ENCODE peak calls at places on chromosomes 5 and 9, in ten cellular contexts. G, R, K, Y, V, D, W, H, Q and B are unnamed samples.

GRCh38 chr5:134964359-134965270 is 3.1 kb upstream of the CATSPER3 start:
- DNase-seq in G (no peak), R (no peak), K (peak), Y (no peak), V (peak), D (no peak), W (no peak), H (no peak), Q (no peak), B (no peak)

GRCh38 chr5:72294473-72294872 is 25.6 kb downstream of the MRPS27 start:
- DNase-seq in G (no peak), R (no peak), K (no peak), Y (no peak), V (no peak), D (no peak), W (no peak), H (no peak), Q (no peak), B (no peak)

GRCh38 chr9:70587143-70587710 is 172.8 kb upstream of the KLF9 start:
- DNase-seq in G (peak), R (no peak), K (no peak), Y (no peak), V (no peak), D (no peak), W (no peak), H (peak), Q (no peak), B (no peak)

GRCh38 chr9:33408087-33408486 is 5.7 kb upstream of the AQP7 start:
- DNase-seq in G (no peak), R (no peak), K (no peak), Y (no peak), V (no peak), D (no peak), W (no peak), H (peak), Q (no peak), B (no peak)

GRCh38 chr9:1712861-1713260 is 302.3 kb upstream of the SMARCA2 start:
- DNase-seq in G (no peak), R (no peak), K (no peak), Y (no peak), V (no peak), D (no peak), W (no peak), H (no peak), Q (no peak), B (no peak)

GRCh38 chr9:100401042-100401441 is 25.9 kb upstream of the MSANTD3 start:
- DNase-seq in G (no peak), R (no peak), K (no peak), Y (no peak), V (no peak), D (no peak), W (no peak), H (no peak), Q (no peak), B (no peak)

GRCh38 chr9:98097836-98098235 is 21.2 kb downstream of the TRIM14 start:
- DNase-seq in G (no peak), R (no peak), K (peak), Y (no peak), V (no peak), D (no peak), W (no peak), H (no peak), Q (no peak), B (no peak)

GRCh38 chr5:6636293-6636692 is 3.1 kb downstream of the SRD5A1 start:
- DNase-seq in G (no peak), R (no peak), K (no peak), Y (no peak), V (no peak), D (no peak), W (no peak), H (no peak), Q (no peak), B (no peak)

GRCh38 chr9:91131433-91131839 is 230.3 kb downstream of the AUH start:
- DNase-seq in G (peak), R (peak), K (peak), Y (no peak), V (no peak), D (no peak), W (peak), H (peak), Q (no peak), B (no peak)

GRCh38 chr5:140548300-140548688 is 832 bp downstream of the EIF4EBP3 start:
- DNase-seq in G (no peak), R (peak), K (no peak), Y (no peak), V (no peak), D (no peak), W (no peak), H (no peak), Q (no peak), B (no peak)

GRCh38 chr9:35651964-35652828 is 1.5 kb upstream of the SIT1 start:
- DNase-seq in G (no peak), R (peak), K (no peak), Y (no peak), V (no peak), D (peak), W (no peak), H (peak), Q (no peak), B (no peak)

GRCh38 chr5:109740329-109740728 is 50.6 kb downstream of the MAN2A1 start:
- DNase-seq in G (no peak), R (no peak), K (peak), Y (no peak), V (no peak), D (no peak), W (no peak), H (no peak), Q (no peak), B (peak)

GRCh38 chr5:28544501-28544900 is 1506.1 kb upstream of the CDH9 start:
- DNase-seq in G (no peak), R (no peak), K (no peak), Y (no peak), V (no peak), D (no peak), W (no peak), H (no peak), Q (no peak), B (no peak)

GRCh38 chr9:5892456-5893133 is 1.9 kb downstream of the MLANA start:
- DNase-seq in G (no peak), R (no peak), K (no peak), Y (no peak), V (no peak), D (no peak), W (no peak), H (no peak), Q (no peak), B (no peak)

GRCh38 chr9:29039258-29039657 is 1466.0 kb upstream of the C9orf72 start:
- DNase-seq in G (no peak), R (no peak), K (no peak), Y (no peak), V (no peak), D (no peak), W (no peak), H (peak), Q (no peak), B (peak)

GRCh38 chr5:118592234-118592633 is 396.1 kb downstream of the DTWD2 start:
- DNase-seq in G (no peak), R (no peak), K (no peak), Y (no peak), V (no peak), D (no peak), W (no peak), H (no peak), Q (no peak), B (no peak)

GRCh38 chr5:87074934-87075541 is 192.6 kb upstream of the RASA1 start:
- DNase-seq in G (no peak), R (peak), K (peak), Y (peak), V (peak), D (no peak), W (no peak), H (no peak), Q (no peak), B (no peak)

GRCh38 chr5:173789031-173789920 is 98.9 kb upstream of the CPEB4 start:
- DNase-seq in G (peak), R (no peak), K (peak), Y (no peak), V (no peak), D (no peak), W (no peak), H (peak), Q (no peak), B (no peak)

GRCh38 chr5:166166071-166166470 is 2125.4 kb upstream of the WWC1 start:
- DNase-seq in G (no peak), R (no peak), K (no peak), Y (no peak), V (no peak), D (no peak), W (no peak), H (no peak), Q (peak), B (no peak)

GRCh38 chr9:133103987-133104505 is 17.0 kb downstream of the RALGDS start:
- DNase-seq in G (no peak), R (no peak), K (no peak), Y (no peak), V (no peak), D (no peak), W (peak), H (no peak), Q (no peak), B (no peak)